ENCODE peak calls at places on chromosomes 6 and 20, in ten cellular contexts. U is NCI-H748 treated with DMSO at 0.1 percent for 48 hours; F is fibroblast of the aortic adventitia; A is memory B cell; R is left ventricle myocardium superior; P is pancreas; J is stimulated activated naive B cell treated with anti-CD40 and anti-IgM and Interleukin-4, amounts not matched to agents 10 μg/mL and 1 μg/mL and 100 μg/mL, for 72 hours; H is RWPE1; V is left ventricle myocardium inferior; L is NCI-H1105. W is an unnamed sample.

GRCh38 chr20:38131588-38132121 is 33.4 kb downstream of the TGM2 start:
- DNase-seq in L (no peak), H (peak), J (no peak), A (no peak), P (peak), V (no peak), U (peak), F (no peak), R (no peak), W (no peak)

GRCh38 chr20:47612670-47613069 is 111.0 kb downstream of the NCOA3 start:
- DNase-seq in J (no peak), H (no peak), U (no peak), V (no peak), R (no peak), P (no peak), F (no peak), A (no peak), L (no peak), W (no peak)

GRCh38 chr6:87909849-87910248 is 137.8 kb upstream of the SPACA1 start:
- DNase-seq in A (no peak), V (no peak), J (no peak), U (no peak), L (no peak), P (no peak), R (no peak), F (peak), H (peak), W (peak)

GRCh38 chr20:23754731-23755130 is 4.0 kb upstream of the CST1 start:
- DNase-seq in A (no peak), R (no peak), L (no peak), P (no peak), V (no peak), H (no peak), F (no peak), J (no peak), U (no peak), W (peak)

GRCh38 chr6:46629698-46630097 is 22.9 kb downstream of the CYP39A1 start:
- DNase-seq in H (no peak), U (no peak), F (no peak), L (no peak), R (no peak), P (no peak), V (no peak), A (no peak), J (no peak), W (no peak)

GRCh38 chr6:151054304-151054703 is 185.5 kb upstream of the AKAP12 start:
- DNase-seq in P (no peak), U (no peak), L (no peak), V (peak), H (no peak), A (no peak), F (peak), J (no peak), R (no peak), W (peak)

GRCh38 chr6:111121789-111122350 is 34.6 kb downstream of the SLC16A10 start:
- DNase-seq in H (no peak), A (no peak), L (no peak), P (no peak), U (no peak), J (no peak), F (no peak), V (no peak), R (no peak), W (no peak)

GRCh38 chr6:6678185-6678671 is 89.7 kb downstream of the LY86 start:
- DNase-seq in V (no peak), H (peak), L (no peak), F (peak), J (no peak), P (no peak), R (no peak), U (peak), A (no peak), W (peak)

W was measured in fibroblast of mammary gland.